ENCODE peak calls at places on chromosomes 7 and 10, in six cellular contexts. L is RWPE2, H is Kasumi-1, N is hepatic stellate cell, T is NCI-H2081, V is T-cell. G is an unnamed sample.

GRCh38 chr10:47364366-47364765 is 16.2 kb downstream of the RBP3 start:
- DNase-seq in V (no peak), H (no peak), N (no peak), L (no peak), T (no peak), G (no peak)

GRCh38 chr7:29841926-29842671 is 35.8 kb downstream of the WIPF3 start:
- DNase-seq in V (no peak), T (no peak), L (no peak), H (no peak), N (no peak), G (no peak)

GRCh38 chr7:43199333-43199732 is 86.9 kb downstream of the HECW1 start:
- DNase-seq in L (no peak), V (no peak), N (peak; percentile 13), H (no peak), T (no peak), G (no peak)

GRCh38 chr10:115073796-115074195 is 19.4 kb upstream of the ATRNL1 start:
- DNase-seq in N (no peak), T (no peak), L (no peak), H (no peak), V (no peak), G (no peak)

GRCh38 chr7:74598558-74598957 is 59.0 kb upstream of the GTF2I start:
- DNase-seq in H (no peak), L (no peak), T (no peak), V (no peak), N (peak; percentile 42), G (no peak)

GRCh38 chr7:151083071-151083823 is at the start of gene TMUB1:
- DNase-seq in L (peak; percentile 83), V (peak; percentile 74), N (peak; percentile 75), H (peak; percentile 54), T (peak; percentile 81), G (no peak)

GRCh38 chr10:118870467-118871243 is 115.9 kb upstream of the CACUL1 start:
- DNase-seq in L (peak; percentile 90), T (no peak), N (peak; percentile 31), V (no peak), H (peak; percentile 94), G (no peak)

GRCh38 chr7:2040893-2041270 is 191.9 kb downstream of the MAD1L1 start:
- DNase-seq in L (peak; percentile 31), T (no peak), V (no peak), N (no peak), H (no peak), G (no peak)

GRCh38 chr10:676178-676577 is 13.3 kb downstream of the DIP2C start:
- DNase-seq in T (no peak), V (no peak), H (no peak), L (no peak), N (no peak), G (no peak)